ENCODE peak calls at places on chromosomes 16 and 17, in six cellular contexts. S is tibial nerve; Z is mammary epithelial cell; G is naive thymus-derived CD4-positive, alpha-beta T cell; R is gastrocnemius medialis; F is GM23338. P is an unnamed sample. For H3K4me1, the result is how much of the 10 kb centered on the place peaks cover.

GRCh38 chr16:85173981-85174751 is 61.9 kb upstream of the CIBAR2 start:
- DNase-seq in R (peak), G (no peak), F (peak), S (no peak), Z (peak), P (no peak)

GRCh38 chr16:10655415-10655977 is 39.2 kb downstream of the TEKT5 start:
- DNase-seq in F (no peak), G (no peak), S (no peak), Z (peak), R (no peak), P (no peak)

GRCh38 chr17:42406602-42407288 is 16.3 kb downstream of the CAVIN1 start:
- DNase-seq in S (no peak), F (no peak), Z (no peak), R (no peak), G (no peak), P (no peak)

GRCh38 chr17:21193031-21193430 is 20.9 kb downstream of the TMEM11 start:
- DNase-seq in R (no peak), S (no peak), F (no peak), Z (no peak), G (no peak), P (no peak)

GRCh38 chr17:65824901-65825300 is 263.5 kb upstream of the AXIN2 start:
- DNase-seq in G (no peak), F (no peak), Z (no peak), R (no peak), S (no peak), P (no peak)

GRCh38 chr16:26526633-26527032 is 540.1 kb upstream of the C16orf82 start:
- DNase-seq in R (no peak), F (no peak), G (no peak), Z (no peak), S (no peak), P (no peak)

GRCh38 chr17:40922239-40922638 is 15.2 kb downstream of the KRT23 start:
- DNase-seq in F (no peak), Z (peak), S (peak), R (peak), G (no peak), P (no peak)

GRCh38 chr16:21263640-21264211 is 14.4 kb downstream of the CRYM start:
- DNase-seq in S (no peak), R (no peak), Z (no peak), F (no peak), G (no peak), P (no peak)

GRCh38 chr16:2523801-2524231 is 3.6 kb downstream of the AMDHD2 start:
- DNase-seq in Z (no peak), G (no peak), R (no peak), S (no peak), F (no peak), P (no peak)

GRCh38 chr16:23803591-23804123 is 32.1 kb upstream of the PRKCB start:
- DNase-seq in Z (peak), S (no peak), G (peak), F (peak), R (peak), P (peak)

GRCh38 chr16:77219437-77219836 is 20.2 kb downstream of the SYCE1L start:
- DNase-seq in F (no peak), Z (no peak), R (no peak), S (no peak), G (no peak), P (no peak)

GRCh38 chr17:17134051-17134951 is 71.8 kb downstream of the PLD6 start:
- DNase-seq in S (no peak), G (no peak), F (no peak), R (no peak), Z (no peak), P (no peak)

GRCh38 chr16:8958344-8958808 is 5.3 kb downstream of the USP7 start:
- DNase-seq in R (peak), Z (peak), S (no peak), F (no peak), G (no peak), P (peak)

GRCh38 chr16:48105976-48106375 is 49.8 kb downstream of the ABCC12 start:
- DNase-seq in F (no peak), G (no peak), S (no peak), Z (no peak), R (no peak), P (no peak)
- H3K4me3 ChIP-seq in F (no peak), G (no peak), S (no peak), Z (no peak), R (no peak), P (no peak)

DNA sequence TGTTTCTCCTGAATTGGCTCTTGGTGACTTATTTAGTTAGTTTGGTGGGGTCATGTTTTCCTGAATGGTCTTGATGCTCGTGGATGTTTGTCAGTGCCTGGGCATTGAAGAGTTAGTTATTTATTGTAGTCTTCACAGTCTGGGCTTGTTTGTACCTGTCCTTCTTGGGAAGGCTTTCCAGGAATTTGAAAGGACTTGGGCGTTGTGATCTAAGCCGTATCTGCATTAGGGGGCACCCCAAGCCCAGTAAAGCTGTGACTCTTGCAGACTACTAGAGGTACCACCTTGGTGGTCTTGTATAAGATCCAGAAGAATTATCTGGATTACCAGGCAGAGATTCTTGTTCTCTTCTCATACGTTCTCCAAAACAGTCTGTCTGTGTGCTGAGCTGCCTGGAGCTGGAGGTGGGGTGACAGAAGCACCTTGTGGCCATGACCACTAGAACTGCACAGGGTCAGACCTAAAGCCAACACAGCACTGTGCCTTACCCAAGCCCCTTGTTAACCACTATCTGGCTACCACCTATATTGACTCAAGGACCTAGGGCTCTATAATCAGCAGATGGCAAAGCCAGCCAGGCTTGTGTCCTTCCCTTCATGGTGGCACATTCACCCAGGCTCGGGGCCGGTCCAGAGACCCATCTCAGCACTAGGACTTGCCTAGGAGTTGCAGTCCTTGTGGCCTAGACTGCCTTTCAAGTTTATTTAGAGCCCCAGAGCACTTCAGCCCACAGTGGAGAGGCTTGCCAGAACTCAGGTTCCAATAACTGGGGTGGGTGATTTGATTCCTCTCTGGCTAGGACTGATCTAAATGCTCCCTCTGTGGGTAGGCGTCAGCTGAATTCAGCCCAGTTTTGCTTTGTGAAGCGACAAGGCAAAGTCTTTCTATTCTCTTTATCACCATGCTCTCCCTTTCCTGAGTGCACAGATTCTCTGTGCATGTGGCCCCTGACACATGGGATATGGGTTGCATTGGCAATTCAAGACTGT is 11.0 kb downstream of the RNF135 start:
- DNase-seq in R (no peak), F (no peak), G (no peak), Z (peak), S (no peak), P (no peak)
- H3K27ac ChIP-seq in R (no peak), F (no peak), G (no peak), Z (no peak), S (no peak), P (no peak)

DNA sequence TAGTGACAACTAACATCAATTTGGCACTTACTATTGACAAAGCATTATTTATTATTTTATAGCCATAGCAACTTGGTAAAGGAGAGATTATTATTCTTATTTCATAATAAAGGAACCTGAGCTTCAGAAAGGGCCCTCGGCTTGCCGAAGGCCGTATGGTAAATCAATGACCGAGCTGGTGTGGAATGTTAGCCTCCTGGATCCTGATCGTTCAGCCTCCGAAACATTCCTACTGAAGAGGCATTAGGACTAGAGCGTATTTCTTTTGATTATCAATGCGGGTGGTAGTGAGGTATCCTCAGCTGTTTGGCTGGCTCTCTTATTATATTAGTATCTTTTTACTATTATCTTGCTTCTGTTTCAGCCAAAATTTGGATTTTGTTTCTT is 199.3 kb upstream of the TBX2 start:
- DNase-seq in S (no peak), F (no peak), G (no peak), R (no peak), Z (no peak), P (no peak)
- H3K4me1 ChIP-seq in S (under half), F (under half), G (under half), R (under half), Z (under half), P (under half)

DNA sequence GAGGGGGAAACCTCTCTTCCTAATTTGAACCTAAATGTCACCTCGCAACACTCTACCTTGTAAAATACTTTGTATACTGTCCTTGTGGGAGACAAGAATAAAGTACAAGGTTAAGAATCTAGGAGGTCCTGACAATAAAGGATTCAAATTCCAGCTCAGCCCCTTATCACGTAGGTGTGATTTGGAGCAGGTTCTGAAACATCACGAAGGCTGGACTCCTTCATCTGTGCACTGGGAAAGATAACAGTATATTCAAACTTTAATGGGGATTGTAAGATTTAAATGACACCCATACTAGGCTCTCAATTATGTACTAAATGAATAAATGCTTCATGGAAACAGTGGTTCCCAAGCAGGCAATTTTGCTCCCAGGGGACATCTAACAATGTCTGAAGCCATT is 2.1 kb downstream of the TXNDC11 start:
- DNase-seq in S (no peak), Z (no peak), G (no peak), F (no peak), R (no peak), P (no peak)
- H3K4me3 ChIP-seq in S (no peak), Z (peak), G (peak), F (no peak), R (peak), P (no peak)

GRCh38 chr17:57877803-57878202 is 28.0 kb upstream of the MRPS23 start:
- DNase-seq in R (no peak), G (no peak), S (no peak), Z (no peak), F (no peak), P (no peak)
- H3K27ac ChIP-seq in R (peak), G (no peak), S (no peak), Z (no peak), F (no peak), P (no peak)

DNA sequence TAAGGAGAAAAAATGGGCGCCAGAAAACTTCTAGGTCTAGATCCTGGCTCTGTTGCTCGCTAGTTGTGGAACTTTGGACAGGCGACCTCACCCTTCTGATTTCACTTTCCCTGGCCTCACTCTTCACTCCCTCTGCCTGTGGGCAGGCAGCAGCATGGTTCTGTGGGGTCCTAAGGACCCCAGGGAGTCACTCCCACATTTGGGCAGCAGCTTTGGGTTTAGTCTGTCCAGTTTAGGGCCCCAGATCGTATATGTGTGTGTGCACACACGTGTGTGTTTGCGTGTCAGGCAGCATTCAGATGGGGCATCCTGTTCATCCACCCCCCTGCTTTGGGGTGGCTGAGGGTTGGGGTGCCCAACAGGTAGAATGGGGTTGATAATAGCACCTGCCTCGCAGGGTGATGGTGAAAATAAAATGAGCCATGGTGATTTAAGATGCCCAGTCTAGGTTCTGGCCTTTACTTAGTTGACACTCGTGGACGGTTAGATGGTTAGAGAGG is 102.2 kb downstream of the RAB11FIP4 start:
- DNase-seq in Z (no peak), R (no peak), F (no peak), G (no peak), S (no peak), P (no peak)
- H3K4me1 ChIP-seq in Z (under half), R (under half), F (half or more), G (half or more), S (under half), P (half or more)

DNA sequence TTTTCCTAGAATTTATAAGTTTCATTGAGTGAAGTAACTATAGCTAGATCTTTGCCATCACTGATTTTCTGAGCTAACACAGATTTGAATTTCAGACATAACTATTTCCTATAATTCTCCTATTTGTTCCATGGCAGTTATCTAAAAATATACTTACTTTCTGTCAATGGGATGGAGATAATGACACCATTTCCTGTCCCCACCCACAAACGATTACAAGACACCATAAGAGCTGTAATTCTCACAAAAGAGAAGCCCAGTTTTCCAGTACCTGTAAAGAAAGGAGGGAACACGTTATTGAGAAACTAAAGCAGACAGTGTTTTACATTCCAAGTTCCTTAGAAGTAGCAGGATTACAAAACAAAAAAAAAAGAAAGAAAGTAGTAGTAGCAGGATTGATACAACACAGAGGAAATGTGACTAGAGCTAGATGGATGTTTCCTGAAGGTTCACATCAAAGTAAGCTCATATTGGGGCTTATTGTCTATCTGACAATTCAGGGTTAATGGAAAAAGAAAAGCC is 110.9 kb upstream of the TOB1 start:
- DNase-seq in R (no peak), G (no peak), S (no peak), Z (no peak), F (no peak), P (no peak)
- H3K4me3 ChIP-seq in R (no peak), G (no peak), S (no peak), Z (no peak), F (no peak), P (no peak)

DNA sequence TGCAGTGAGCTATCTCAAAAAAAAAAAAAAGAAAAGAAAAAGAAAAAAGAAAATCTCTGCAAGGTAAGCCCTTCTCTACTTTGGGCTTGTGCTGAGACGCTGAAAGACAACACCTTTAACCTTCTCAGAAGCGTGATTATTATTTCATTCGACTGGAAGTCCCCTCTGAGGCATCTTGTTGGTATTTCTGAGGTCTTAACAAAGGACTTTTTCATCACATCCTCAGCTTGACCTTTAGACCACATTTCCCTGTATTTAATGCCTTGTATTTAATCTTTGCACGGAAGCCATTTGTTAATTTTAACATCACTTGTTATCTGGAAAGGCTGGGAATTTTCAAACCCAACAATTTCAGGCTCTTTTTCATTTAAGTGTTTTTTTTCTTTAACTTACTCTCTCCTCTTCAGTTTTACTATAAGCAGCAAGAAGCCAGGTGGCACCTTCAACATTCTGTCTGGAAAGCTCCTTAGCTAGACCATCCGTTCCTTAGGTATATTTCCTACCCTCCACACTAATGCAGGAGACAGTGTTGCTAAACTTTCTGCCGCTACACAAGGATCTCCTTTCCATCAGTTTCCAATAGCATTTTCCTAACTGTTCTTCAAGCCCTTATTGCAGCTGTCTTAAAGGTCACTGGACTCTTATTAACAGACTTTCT is 10.3 kb downstream of the KCTD13 start:
- DNase-seq in F (no peak), G (no peak), R (no peak), Z (peak), S (no peak), P (no peak)
- H3K27ac ChIP-seq in F (no peak), G (no peak), R (no peak), Z (peak), S (no peak), P (no peak)

GRCh38 chr17:74432484-74433391 is 850 bp downstream of the GPRC5C start:
- DNase-seq in S (no peak), F (peak), Z (no peak), R (no peak), G (no peak), P (no peak)

GRCh38 chr17:74431568-74432483 is at the start of gene GPRC5C:
- DNase-seq in S (peak), G (no peak), F (peak), Z (peak), R (peak), P (peak)

GRCh38 chr17:74430706-74431567 is 951 bp upstream of the GPRC5C start:
- DNase-seq in R (peak), Z (peak), F (peak), S (peak), G (no peak), P (no peak)

GRCh38 chr17:74435775-74436359 is 4.0 kb downstream of the GPRC5C start:
- DNase-seq in G (no peak), Z (no peak), S (no peak), R (no peak), F (no peak), P (no peak)

DNA sequence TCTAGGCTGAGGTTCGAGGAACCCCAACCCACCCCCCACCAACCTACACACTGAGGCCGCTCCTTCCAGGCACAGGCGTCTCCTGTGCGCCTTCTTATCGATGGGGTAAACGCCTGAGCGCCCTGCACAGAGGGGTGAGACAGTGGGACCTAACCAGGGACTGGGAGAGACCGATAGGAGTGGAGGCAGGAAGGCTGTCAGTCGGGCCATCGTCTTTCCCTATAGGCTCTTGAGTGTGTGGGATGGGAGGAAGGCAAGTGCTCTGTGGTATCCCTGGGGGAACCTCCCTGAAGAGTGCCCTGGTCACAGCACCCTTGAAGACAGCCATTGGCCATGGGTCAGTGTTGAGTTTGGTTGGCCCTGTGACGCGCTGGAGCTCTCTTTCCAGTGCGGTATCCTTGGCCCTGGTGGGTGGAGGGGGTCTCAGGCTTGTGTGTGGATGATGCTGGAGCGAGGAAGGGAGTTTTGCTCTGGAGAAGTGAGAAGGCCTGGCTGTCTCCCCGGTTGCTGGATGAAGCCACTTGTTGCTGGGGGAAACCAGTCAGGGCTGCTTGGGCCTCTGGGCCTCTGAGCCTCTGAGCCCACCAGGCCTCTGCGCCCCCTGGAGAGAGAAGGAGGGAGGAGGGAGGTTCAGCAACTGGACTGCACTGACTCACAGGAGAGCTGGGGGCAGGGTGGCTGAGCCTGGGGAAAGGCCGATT is 1.7 kb downstream of the GPRC5C start:
- DNase-seq in F (peak), R (no peak), Z (no peak), S (no peak), G (no peak), P (no peak)
- H3K4me1 ChIP-seq in F (under half), R (under half), Z (under half), S (under half), G (under half), P (under half)

DNA sequence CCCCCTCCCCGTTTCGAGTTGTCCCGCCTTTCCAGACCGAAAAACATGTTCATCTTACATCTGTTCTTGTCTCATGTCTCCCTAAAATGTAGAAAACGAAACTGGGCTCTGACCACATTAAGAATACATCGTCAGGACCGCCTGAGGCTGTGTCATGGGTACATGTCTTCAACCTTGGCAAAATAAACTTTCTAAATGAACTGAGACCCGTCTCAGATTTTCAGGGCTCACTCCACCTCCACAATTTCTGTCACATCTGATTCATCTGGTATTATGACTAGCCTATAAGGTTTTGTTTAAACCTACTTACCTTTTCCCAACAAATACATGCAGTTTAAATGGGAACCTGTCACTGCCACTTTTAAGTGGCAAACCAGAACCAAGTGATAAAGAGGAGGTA is 621 bp downstream of the SDR42E1 start:
- DNase-seq in S (no peak), G (no peak), R (no peak), F (no peak), Z (peak), P (no peak)
- H3K4me3 ChIP-seq in S (no peak), G (peak), R (no peak), F (no peak), Z (peak), P (peak)